ENCODE peak calls at places on chromosome 20, in six cellular contexts. R is substantia nigra; F is iPS DF 19.7; J is heart left ventricle; N is H4; B is CD8-positive, alpha-beta memory T cell. W is an unnamed sample.

GRCh38 chr20:59583428-59584277 is 20.7 kb upstream of the PHACTR3 start:
- DNase-seq in F (no peak), R (peak), N (no peak), B (no peak), J (peak), W (peak)

GRCh38 chr20:49850463-49851233 is 38.0 kb downstream of the SLC9A8 start:
- DNase-seq in R (no peak), B (no peak), J (no peak), N (no peak), F (no peak), W (peak)

GRCh38 chr20:46011631-46012482 is 3.1 kb downstream of the MMP9 start:
- DNase-seq in J (peak), N (no peak), B (peak), R (no peak), F (peak), W (peak)

GRCh38 chr20:50957276-50957675 is 1.1 kb downstream of the DPM1 start:
- DNase-seq in B (no peak), F (no peak), N (no peak), J (no peak), R (no peak), W (no peak)

GRCh38 chr20:58017237-58017969 is 211.1 kb downstream of the ANKRD60 start:
- DNase-seq in J (no peak), F (no peak), R (peak), N (peak), B (no peak), W (peak)

GRCh38 chr20:61812771-61813485 is 252.8 kb downstream of the TAF4 start:
- DNase-seq in J (no peak), N (no peak), R (no peak), B (no peak), F (no peak), W (no peak)

GRCh38 chr20:50724851-50725721 is 6.3 kb upstream of the PARD6B start:
- DNase-seq in J (peak), F (no peak), N (peak), R (no peak), B (no peak), W (peak)

GRCh38 chr20:1945134-1945618 is 48.7 kb downstream of the PDYN start:
- DNase-seq in R (peak), J (no peak), N (no peak), B (no peak), F (no peak), W (no peak)

GRCh38 chr20:37956099-37956498 is 53.2 kb downstream of the VSTM2L start:
- DNase-seq in J (no peak), B (no peak), F (no peak), R (no peak), N (no peak), W (no peak)

GRCh38 chr20:53966774-53967398 is 103.5 kb downstream of the BCAS1 start:
- DNase-seq in F (no peak), B (no peak), R (no peak), J (no peak), N (no peak), W (no peak)

GRCh38 chr20:58011106-58011946 is 217.1 kb downstream of the ANKRD60 start:
- DNase-seq in R (no peak), J (no peak), F (no peak), B (no peak), N (no peak), W (peak)

GRCh38 chr20:45230631-45231030 is 9.5 kb downstream of the SEMG2 start:
- DNase-seq in B (no peak), N (no peak), R (no peak), F (no peak), J (no peak), W (peak)

GRCh38 chr20:11302436-11302835 is 615.3 kb upstream of the BTBD3 start:
- DNase-seq in B (no peak), F (no peak), N (no peak), R (no peak), J (no peak), W (no peak)

GRCh38 chr20:47336013-47336754 is 20.3 kb downstream of the ZMYND8 start:
- DNase-seq in J (peak), R (peak), N (no peak), F (no peak), B (no peak), W (peak)

GRCh38 chr20:26276811-26277210 is 580.2 kb upstream of the ZNF337 start:
- DNase-seq in F (no peak), N (no peak), R (no peak), B (no peak), J (no peak), W (no peak)

GRCh38 chr20:1844723-1845523 is 50.3 kb upstream of the SIRPA start:
- DNase-seq in J (peak), R (no peak), B (no peak), N (no peak), F (no peak), W (peak)

GRCh38 chr20:51387125-51387865 is 155.2 kb downstream of the NFATC2 start:
- DNase-seq in R (no peak), J (no peak), B (no peak), F (peak), N (no peak), W (no peak)

GRCh38 chr20:62944746-62945145 is 6.8 kb downstream of the GID8 start:
- DNase-seq in B (no peak), R (no peak), J (no peak), N (no peak), F (no peak), W (no peak)

GRCh38 chr20:37276494-37277252 is 12.8 kb upstream of the MANBAL start:
- DNase-seq in N (peak), R (no peak), F (no peak), B (no peak), J (peak), W (peak)

GRCh38 chr20:53763707-53764415 is 170.2 kb upstream of the ZNF217 start:
- DNase-seq in B (no peak), F (peak), R (no peak), J (no peak), N (peak), W (no peak)

GRCh38 chr20:37521091-37521771 is at the start of gene NNAT:
- DNase-seq in B (no peak), R (no peak), N (no peak), J (no peak), F (no peak), W (peak)

GRCh38 chr20:21505161-21505809 is 8.6 kb downstream of the NKX2-2 start:
- DNase-seq in J (peak), N (peak), R (no peak), B (peak), F (no peak), W (peak)

GRCh38 chr20:35662541-35662940 is 2.2 kb downstream of the CPNE1 start:
- DNase-seq in B (no peak), R (no peak), F (no peak), J (no peak), N (no peak), W (no peak)

GRCh38 chr20:17849111-17849900 is 119.3 kb downstream of the SNX5 start:
- DNase-seq in F (no peak), B (no peak), J (no peak), R (no peak), N (no peak), W (no peak)